ENCODE peak calls at places on chromosome 19, in eight cellular contexts. One of them, this sample, is unnamed.

GRCh38 chr19:19356500-19356899 is 35.9 kb downstream of the MAU2 start:
- DNase-seq in Right ventricle myocardium superior: no peak
- DNase-seq in activated T-cell treated with anti-CD3 and anti-CD28 coated beads for 24 hours: no peak
- DNase-seq in neural progenitor cell: no peak
- DNase-seq in stomach: no peak
- DNase-seq in nucleus accumbens: no peak
- DNase-seq in GM12891: no peak
- DNase-seq in astrocyte of the spinal cord: no peak
- DNase-seq in this sample: no peak

GRCh38 chr19:11736696-11737095 is 2.0 kb downstream of the ZNF823 start:
- DNase-seq in Right ventricle myocardium superior: peak
- DNase-seq in activated T-cell treated with anti-CD3 and anti-CD28 coated beads for 24 hours: peak
- DNase-seq in neural progenitor cell: no peak
- DNase-seq in stomach: no peak
- DNase-seq in nucleus accumbens: no peak
- DNase-seq in GM12891: peak
- DNase-seq in astrocyte of the spinal cord: peak
- DNase-seq in this sample: peak

GRCh38 chr19:49870309-49870901 is 3.0 kb upstream of the PNKP start:
- DNase-seq in Right ventricle myocardium superior: peak
- DNase-seq in activated T-cell treated with anti-CD3 and anti-CD28 coated beads for 24 hours: no peak
- DNase-seq in neural progenitor cell: no peak
- DNase-seq in stomach: no peak
- DNase-seq in nucleus accumbens: no peak
- DNase-seq in GM12891: no peak
- DNase-seq in astrocyte of the spinal cord: no peak
- DNase-seq in this sample: no peak

GRCh38 chr19:2923510-2923909 is 21.3 kb downstream of the ZNF77 start:
- DNase-seq in Right ventricle myocardium superior: no peak
- DNase-seq in activated T-cell treated with anti-CD3 and anti-CD28 coated beads for 24 hours: no peak
- DNase-seq in neural progenitor cell: no peak
- DNase-seq in stomach: no peak
- DNase-seq in nucleus accumbens: no peak
- DNase-seq in GM12891: no peak
- DNase-seq in astrocyte of the spinal cord: peak
- DNase-seq in this sample: peak

GRCh38 chr19:10977773-10978155 is 16.9 kb downstream of the SMARCA4 start:
- DNase-seq in Right ventricle myocardium superior: no peak
- DNase-seq in activated T-cell treated with anti-CD3 and anti-CD28 coated beads for 24 hours: no peak
- DNase-seq in neural progenitor cell: no peak
- DNase-seq in stomach: no peak
- DNase-seq in nucleus accumbens: no peak
- DNase-seq in GM12891: no peak
- DNase-seq in astrocyte of the spinal cord: no peak
- DNase-seq in this sample: no peak

GRCh38 chr19:52991484-52991883 is 22.2 kb upstream of the ERVV-1 start:
- DNase-seq in Right ventricle myocardium superior: no peak
- DNase-seq in activated T-cell treated with anti-CD3 and anti-CD28 coated beads for 24 hours: no peak
- DNase-seq in neural progenitor cell: no peak
- DNase-seq in stomach: no peak
- DNase-seq in nucleus accumbens: no peak
- DNase-seq in GM12891: no peak
- DNase-seq in astrocyte of the spinal cord: peak
- DNase-seq in this sample: peak

GRCh38 chr19:19280561-19280960 is 7.5 kb upstream of the TM6SF2 start:
- DNase-seq in Right ventricle myocardium superior: no peak
- DNase-seq in activated T-cell treated with anti-CD3 and anti-CD28 coated beads for 24 hours: no peak
- DNase-seq in neural progenitor cell: no peak
- DNase-seq in stomach: no peak
- DNase-seq in nucleus accumbens: peak
- DNase-seq in GM12891: no peak
- DNase-seq in astrocyte of the spinal cord: no peak
- DNase-seq in this sample: peak

GRCh38 chr19:18450934-18451836 is 13.3 kb upstream of the ISYNA1 start:
- DNase-seq in Right ventricle myocardium superior: peak
- DNase-seq in activated T-cell treated with anti-CD3 and anti-CD28 coated beads for 24 hours: peak
- DNase-seq in neural progenitor cell: peak
- DNase-seq in stomach: peak
- DNase-seq in nucleus accumbens: peak
- DNase-seq in GM12891: peak
- DNase-seq in astrocyte of the spinal cord: peak
- DNase-seq in this sample: peak

GRCh38 chr19:4524808-4525562 is 6.7 kb upstream of the PLIN4 start:
- DNase-seq in Right ventricle myocardium superior: peak
- DNase-seq in activated T-cell treated with anti-CD3 and anti-CD28 coated beads for 24 hours: peak
- DNase-seq in neural progenitor cell: peak
- DNase-seq in stomach: peak
- DNase-seq in nucleus accumbens: peak
- DNase-seq in GM12891: peak
- DNase-seq in astrocyte of the spinal cord: peak
- DNase-seq in this sample: peak

GRCh38 chr19:2336528-2337328 is 8.2 kb downstream of the SPPL2B start:
- DNase-seq in Right ventricle myocardium superior: no peak
- DNase-seq in activated T-cell treated with anti-CD3 and anti-CD28 coated beads for 24 hours: no peak
- DNase-seq in neural progenitor cell: no peak
- DNase-seq in stomach: no peak
- DNase-seq in nucleus accumbens: no peak
- DNase-seq in GM12891: no peak
- DNase-seq in astrocyte of the spinal cord: no peak
- DNase-seq in this sample: no peak

GRCh38 chr19:35254341-35255297 is 5.8 kb downstream of the LSR start:
- DNase-seq in Right ventricle myocardium superior: no peak
- DNase-seq in activated T-cell treated with anti-CD3 and anti-CD28 coated beads for 24 hours: no peak
- DNase-seq in neural progenitor cell: no peak
- DNase-seq in stomach: no peak
- DNase-seq in nucleus accumbens: no peak
- DNase-seq in GM12891: no peak
- DNase-seq in astrocyte of the spinal cord: no peak
- DNase-seq in this sample: no peak

GRCh38 chr19:13995017-13995728 is 10.9 kb downstream of the RFX1 start:
- DNase-seq in Right ventricle myocardium superior: peak
- DNase-seq in activated T-cell treated with anti-CD3 and anti-CD28 coated beads for 24 hours: no peak
- DNase-seq in neural progenitor cell: no peak
- DNase-seq in stomach: no peak
- DNase-seq in nucleus accumbens: no peak
- DNase-seq in GM12891: peak
- DNase-seq in astrocyte of the spinal cord: no peak
- DNase-seq in this sample: no peak

GRCh38 chr19:2983351-2984195 is 6.2 kb downstream of the TLE6 start:
- DNase-seq in Right ventricle myocardium superior: peak
- DNase-seq in activated T-cell treated with anti-CD3 and anti-CD28 coated beads for 24 hours: no peak
- DNase-seq in neural progenitor cell: peak
- DNase-seq in stomach: no peak
- DNase-seq in nucleus accumbens: peak
- DNase-seq in GM12891: no peak
- DNase-seq in astrocyte of the spinal cord: peak
- DNase-seq in this sample: peak

GRCh38 chr19:42634409-42635232 is 39.9 kb upstream of the CEACAM8 start:
- DNase-seq in Right ventricle myocardium superior: no peak
- DNase-seq in activated T-cell treated with anti-CD3 and anti-CD28 coated beads for 24 hours: peak
- DNase-seq in neural progenitor cell: peak
- DNase-seq in stomach: peak
- DNase-seq in nucleus accumbens: no peak
- DNase-seq in GM12891: peak
- DNase-seq in astrocyte of the spinal cord: no peak
- DNase-seq in this sample: peak

GRCh38 chr19:12660980-12661379 is 5.6 kb downstream of the MAN2B1 start:
- DNase-seq in Right ventricle myocardium superior: no peak
- DNase-seq in activated T-cell treated with anti-CD3 and anti-CD28 coated beads for 24 hours: no peak
- DNase-seq in neural progenitor cell: no peak
- DNase-seq in stomach: no peak
- DNase-seq in nucleus accumbens: no peak
- DNase-seq in GM12891: no peak
- DNase-seq in astrocyte of the spinal cord: no peak
- DNase-seq in this sample: no peak

GRCh38 chr19:7083076-7083956 is 13.8 kb downstream of the ZNF557 start:
- DNase-seq in Right ventricle myocardium superior: no peak
- DNase-seq in activated T-cell treated with anti-CD3 and anti-CD28 coated beads for 24 hours: no peak
- DNase-seq in neural progenitor cell: no peak
- DNase-seq in stomach: no peak
- DNase-seq in nucleus accumbens: no peak
- DNase-seq in GM12891: no peak
- DNase-seq in astrocyte of the spinal cord: peak
- DNase-seq in this sample: peak

GRCh38 chr19:4229179-4229931 is at the start of gene EBI3:
- DNase-seq in Right ventricle myocardium superior: peak
- DNase-seq in activated T-cell treated with anti-CD3 and anti-CD28 coated beads for 24 hours: peak
- DNase-seq in neural progenitor cell: no peak
- DNase-seq in stomach: no peak
- DNase-seq in nucleus accumbens: no peak
- DNase-seq in GM12891: peak
- DNase-seq in astrocyte of the spinal cord: peak
- DNase-seq in this sample: peak

GRCh38 chr19:12194827-12195500 is 32.1 kb downstream of the ZNF136 start:
- DNase-seq in Right ventricle myocardium superior: peak
- DNase-seq in activated T-cell treated with anti-CD3 and anti-CD28 coated beads for 24 hours: peak
- DNase-seq in neural progenitor cell: no peak
- DNase-seq in stomach: peak
- DNase-seq in nucleus accumbens: peak
- DNase-seq in GM12891: no peak
- DNase-seq in astrocyte of the spinal cord: peak
- DNase-seq in this sample: peak

GRCh38 chr19:46428278-46429141 is at the start of gene PNMA8C:
- DNase-seq in Right ventricle myocardium superior: peak
- DNase-seq in activated T-cell treated with anti-CD3 and anti-CD28 coated beads for 24 hours: no peak
- DNase-seq in neural progenitor cell: peak
- DNase-seq in stomach: peak
- DNase-seq in nucleus accumbens: peak
- DNase-seq in GM12891: no peak
- DNase-seq in astrocyte of the spinal cord: peak
- DNase-seq in this sample: peak

GRCh38 chr19:49744946-49745381 is 18.1 kb downstream of the TSKS start:
- DNase-seq in Right ventricle myocardium superior: no peak
- DNase-seq in activated T-cell treated with anti-CD3 and anti-CD28 coated beads for 24 hours: no peak
- DNase-seq in neural progenitor cell: no peak
- DNase-seq in stomach: no peak
- DNase-seq in nucleus accumbens: no peak
- DNase-seq in GM12891: no peak
- DNase-seq in astrocyte of the spinal cord: no peak
- DNase-seq in this sample: no peak

GRCh38 chr19:18029617-18030338 is 21.8 kb downstream of the ARRDC2 start:
- DNase-seq in Right ventricle myocardium superior: peak
- DNase-seq in activated T-cell treated with anti-CD3 and anti-CD28 coated beads for 24 hours: no peak
- DNase-seq in neural progenitor cell: no peak
- DNase-seq in stomach: peak
- DNase-seq in nucleus accumbens: peak
- DNase-seq in GM12891: no peak
- DNase-seq in astrocyte of the spinal cord: no peak
- DNase-seq in this sample: peak

GRCh38 chr19:55540619-55541018 is 3.7 kb upstream of the SBK2 start:
- DNase-seq in Right ventricle myocardium superior: no peak
- DNase-seq in activated T-cell treated with anti-CD3 and anti-CD28 coated beads for 24 hours: no peak
- DNase-seq in neural progenitor cell: no peak
- DNase-seq in stomach: no peak
- DNase-seq in nucleus accumbens: no peak
- DNase-seq in GM12891: no peak
- DNase-seq in astrocyte of the spinal cord: no peak
- DNase-seq in this sample: no peak

GRCh38 chr19:31349160-31349881 is at the start of gene TSHZ3:
- DNase-seq in Right ventricle myocardium superior: peak
- DNase-seq in activated T-cell treated with anti-CD3 and anti-CD28 coated beads for 24 hours: no peak
- DNase-seq in neural progenitor cell: peak
- DNase-seq in stomach: peak
- DNase-seq in nucleus accumbens: peak
- DNase-seq in GM12891: no peak
- DNase-seq in astrocyte of the spinal cord: peak
- DNase-seq in this sample: peak

GRCh38 chr19:6126335-6126974 is 9.0 kb upstream of the ACSBG2 start:
- DNase-seq in Right ventricle myocardium superior: no peak
- DNase-seq in activated T-cell treated with anti-CD3 and anti-CD28 coated beads for 24 hours: no peak
- DNase-seq in neural progenitor cell: peak
- DNase-seq in stomach: no peak
- DNase-seq in nucleus accumbens: no peak
- DNase-seq in GM12891: no peak
- DNase-seq in astrocyte of the spinal cord: peak
- DNase-seq in this sample: peak

GRCh38 chr19:50669319-50670101 is 20.3 kb downstream of the C19orf81 start:
- DNase-seq in Right ventricle myocardium superior: no peak
- DNase-seq in activated T-cell treated with anti-CD3 and anti-CD28 coated beads for 24 hours: peak
- DNase-seq in neural progenitor cell: no peak
- DNase-seq in stomach: peak
- DNase-seq in nucleus accumbens: no peak
- DNase-seq in GM12891: no peak
- DNase-seq in astrocyte of the spinal cord: peak
- DNase-seq in this sample: peak

GRCh38 chr19:12052571-12053169 is at the start of gene ZNF878:
- DNase-seq in Right ventricle myocardium superior: peak
- DNase-seq in activated T-cell treated with anti-CD3 and anti-CD28 coated beads for 24 hours: peak
- DNase-seq in neural progenitor cell: peak
- DNase-seq in stomach: peak
- DNase-seq in nucleus accumbens: peak
- DNase-seq in GM12891: peak
- DNase-seq in astrocyte of the spinal cord: peak
- DNase-seq in this sample: peak

GRCh38 chr19:49419173-49419572 is 4.1 kb downstream of the PTH2 start:
- DNase-seq in Right ventricle myocardium superior: no peak
- DNase-seq in activated T-cell treated with anti-CD3 and anti-CD28 coated beads for 24 hours: no peak
- DNase-seq in neural progenitor cell: no peak
- DNase-seq in stomach: no peak
- DNase-seq in nucleus accumbens: no peak
- DNase-seq in GM12891: no peak
- DNase-seq in astrocyte of the spinal cord: no peak
- DNase-seq in this sample: no peak

GRCh38 chr19:35204799-35205732 is 23.5 kb downstream of the FAM187B start:
- DNase-seq in Right ventricle myocardium superior: no peak
- DNase-seq in activated T-cell treated with anti-CD3 and anti-CD28 coated beads for 24 hours: no peak
- DNase-seq in neural progenitor cell: no peak
- DNase-seq in stomach: no peak
- DNase-seq in nucleus accumbens: no peak
- DNase-seq in GM12891: peak
- DNase-seq in astrocyte of the spinal cord: no peak
- DNase-seq in this sample: no peak

GRCh38 chr19:4851551-4852290 is 15.7 kb downstream of the PLIN3 start:
- DNase-seq in Right ventricle myocardium superior: peak
- DNase-seq in activated T-cell treated with anti-CD3 and anti-CD28 coated beads for 24 hours: peak
- DNase-seq in neural progenitor cell: peak
- DNase-seq in stomach: peak
- DNase-seq in nucleus accumbens: peak
- DNase-seq in GM12891: peak
- DNase-seq in astrocyte of the spinal cord: peak
- DNase-seq in this sample: peak

GRCh38 chr19:42422092-42422575 is 5.1 kb downstream of the LIPE start:
- DNase-seq in Right ventricle myocardium superior: no peak
- DNase-seq in activated T-cell treated with anti-CD3 and anti-CD28 coated beads for 24 hours: no peak
- DNase-seq in neural progenitor cell: no peak
- DNase-seq in stomach: no peak
- DNase-seq in nucleus accumbens: no peak
- DNase-seq in GM12891: no peak
- DNase-seq in astrocyte of the spinal cord: no peak
- DNase-seq in this sample: no peak

GRCh38 chr19:5214371-5214770 is 126.2 kb downstream of the PTPRS start:
- DNase-seq in Right ventricle myocardium superior: no peak
- DNase-seq in activated T-cell treated with anti-CD3 and anti-CD28 coated beads for 24 hours: no peak
- DNase-seq in neural progenitor cell: no peak
- DNase-seq in stomach: no peak
- DNase-seq in nucleus accumbens: no peak
- DNase-seq in GM12891: no peak
- DNase-seq in astrocyte of the spinal cord: no peak
- DNase-seq in this sample: no peak

GRCh38 chr19:15374796-15375440 is 4.7 kb downstream of the AKAP8 start:
- DNase-seq in Right ventricle myocardium superior: peak
- DNase-seq in activated T-cell treated with anti-CD3 and anti-CD28 coated beads for 24 hours: no peak
- DNase-seq in neural progenitor cell: no peak
- DNase-seq in stomach: no peak
- DNase-seq in nucleus accumbens: no peak
- DNase-seq in GM12891: no peak
- DNase-seq in astrocyte of the spinal cord: no peak
- DNase-seq in this sample: no peak

GRCh38 chr19:40691421-40692211 is 1.2 kb upstream of the NUMBL start:
- DNase-seq in Right ventricle myocardium superior: peak
- DNase-seq in activated T-cell treated with anti-CD3 and anti-CD28 coated beads for 24 hours: no peak
- DNase-seq in neural progenitor cell: peak
- DNase-seq in stomach: no peak
- DNase-seq in nucleus accumbens: no peak
- DNase-seq in GM12891: peak
- DNase-seq in astrocyte of the spinal cord: no peak
- DNase-seq in this sample: no peak

GRCh38 chr19:46976845-46977320 is 42.8 kb upstream of the NPAS1 start:
- DNase-seq in Right ventricle myocardium superior: peak
- DNase-seq in activated T-cell treated with anti-CD3 and anti-CD28 coated beads for 24 hours: no peak
- DNase-seq in neural progenitor cell: peak
- DNase-seq in stomach: peak
- DNase-seq in nucleus accumbens: no peak
- DNase-seq in GM12891: no peak
- DNase-seq in astrocyte of the spinal cord: peak
- DNase-seq in this sample: peak

This sample was measured in fibroblast of pulmonary artery.